ENCODE peak calls at places on chromosomes 3 and 15, in eight cellular contexts. I is HEK293T, B is brain microvascular endothelial cell, N is GM19239, S is AG09319, F is NCI-H510A treated with DMSO at 0.1 percent for 48 hours, K is OCI-M1, T is AG09309. U is an unnamed sample.
A peak's percentile ranks its signal among the peaks of the same experiment; 100 is the strongest.

GRCh38 chr3:71031914-71032521 is 551.5 kb downstream of the FOXP1 start:
- DNase-seq in T (no peak), F (peak; percentile 20), S (no peak), N (no peak), I (no peak), B (no peak), K (no peak), U (peak; percentile 49)

GRCh38 chr15:74413350-74414080 is 20.2 kb downstream of the SEMA7A start:
- DNase-seq in T (no peak), B (no peak), F (no peak), N (no peak), I (no peak), K (no peak), S (no peak), U (no peak)

GRCh38 chr3:37671000-37671483 is 190.6 kb upstream of the CTDSPL start:
- DNase-seq in S (peak; percentile 10), F (no peak), I (no peak), B (no peak), T (no peak), N (no peak), K (no peak), U (no peak)

GRCh38 chr15:40930430-40931299 is 1.5 kb downstream of the DLL4 start:
- DNase-seq in K (peak; percentile 28), I (peak; percentile 45), T (no peak), B (no peak), N (no peak), F (peak; percentile 64), S (no peak), U (peak; percentile 97)

GRCh38 chr3:46599590-46599989 is 12.7 kb upstream of the FAM240A start:
- DNase-seq in F (no peak), B (no peak), T (no peak), I (no peak), K (no peak), N (no peak), S (no peak), U (no peak)

GRCh38 chr3:10702961-10703740 is 112.9 kb upstream of the SLC6A11 start:
- DNase-seq in S (no peak), K (no peak), N (no peak), I (peak; percentile 86), B (no peak), T (no peak), F (no peak), U (peak; percentile 15)

GRCh38 chr3:24086597-24087369 is 141.7 kb downstream of the NR1D2 start:
- DNase-seq in N (no peak), K (no peak), I (no peak), T (no peak), S (no peak), F (peak; percentile 45), B (no peak), U (no peak)

GRCh38 chr15:39573844-39574243 is 7.0 kb upstream of the THBS1 start:
- DNase-seq in I (no peak), T (peak; percentile 3), S (no peak), B (no peak), K (no peak), F (no peak), N (no peak), U (peak; percentile 57)

GRCh38 chr3:81443948-81444347 is 317.5 kb downstream of the GBE1 start:
- DNase-seq in S (peak; percentile 52), K (no peak), B (peak; percentile 63), T (peak; percentile 58), I (no peak), N (no peak), F (no peak), U (no peak)

GRCh38 chr3:58306662-58307286 is 454 bp downstream of the HTD2 start:
- DNase-seq in T (no peak), N (no peak), F (no peak), K (no peak), S (no peak), B (peak; percentile 18), I (peak; percentile 56), U (peak; percentile 40)

GRCh38 chr15:71755571-71755970 is 54.8 kb upstream of the NR2E3 start:
- DNase-seq in B (no peak), T (no peak), K (no peak), F (no peak), I (no peak), S (no peak), N (no peak), U (peak; percentile 18)

GRCh38 chr3:42031808-42032475 is 59.2 kb upstream of the TRAK1 start:
- DNase-seq in I (no peak), T (no peak), N (no peak), K (no peak), S (no peak), B (no peak), F (no peak), U (peak; percentile 72)